ENCODE peak calls at places on chromosome 5, in eight cellular contexts. W, G, Y, T, X, P, V and I are unnamed samples. For H3K9me3, the result is how much of the 10 kb centered on the place peaks cover.

GRCh38 chr5:57650360-57651069 is 167.9 kb upstream of the ACTBL2 start:
- DNase-seq in P (peak), X (peak), V (no peak), W (no peak), Y (no peak), T (no peak), G (no peak), I (peak)

GRCh38 chr5:148403344-148403743 is 19.6 kb downstream of the FBXO38 start:
- DNase-seq in V (no peak), T (no peak), G (no peak), Y (no peak), P (no peak), W (no peak), X (no peak), I (no peak)

GRCh38 chr5:78496373-78496772 is 136.0 kb downstream of the SCAMP1 start:
- DNase-seq in P (no peak), W (no peak), T (no peak), V (no peak), Y (no peak), G (no peak), X (peak), I (no peak)

GRCh38 chr5:116492016-116492623 is 82.5 kb downstream of the SEMA6A start:
- DNase-seq in T (no peak), V (no peak), Y (no peak), P (no peak), X (peak), G (no peak), W (no peak), I (no peak)

GRCh38 chr5:14105717-14106435 is 37.3 kb upstream of the TRIO start:
- DNase-seq in Y (no peak), W (no peak), P (no peak), X (peak), G (no peak), T (no peak), V (no peak), I (no peak)

GRCh38 chr5:57825026-57825683 is 342.5 kb upstream of the ACTBL2 start:
- DNase-seq in Y (no peak), V (no peak), P (no peak), T (no peak), W (no peak), G (no peak), X (peak), I (no peak)

GRCh38 chr5:73222173-73222572 is 49.2 kb downstream of the TMEM174 start:
- DNase-seq in Y (no peak), G (no peak), W (no peak), V (no peak), X (no peak), T (no peak), P (no peak), I (no peak)

GRCh38 chr5:59584858-59585846 is 308.4 kb downstream of the PDE4D start:
- DNase-seq in X (no peak), Y (no peak), T (no peak), V (no peak), W (no peak), P (no peak), G (no peak), I (no peak)

GRCh38 chr5:35319231-35320002 is 89.1 kb upstream of the PRLR start:
- DNase-seq in V (no peak), W (no peak), T (no peak), P (no peak), G (peak), X (peak), Y (no peak), I (no peak)

GRCh38 chr5:101976933-101977332 is 319.2 kb downstream of the SLCO4C1 start:
- DNase-seq in W (no peak), V (no peak), Y (no peak), P (peak), T (no peak), X (no peak), G (no peak), I (no peak)

GRCh38 chr5:82804151-82804690 is 273.0 kb downstream of the TMEM167A start:
- DNase-seq in V (no peak), P (no peak), G (no peak), Y (no peak), X (no peak), T (no peak), W (no peak), I (no peak)

GRCh38 chr5:109155625-109156024 is 254.1 kb downstream of the PJA2 start:
- DNase-seq in G (no peak), X (no peak), T (no peak), P (no peak), V (no peak), W (no peak), Y (no peak), I (no peak)

GRCh38 chr5:174837919-174838902 is 113.8 kb downstream of the MSX2 start:
- DNase-seq in V (no peak), T (no peak), P (no peak), W (no peak), Y (no peak), X (peak), G (no peak), I (no peak)

GRCh38 chr5:117731445-117731844 is 1156.8 kb upstream of the SEMA6A start:
- DNase-seq in G (no peak), W (no peak), V (no peak), T (no peak), X (peak), P (no peak), Y (no peak), I (no peak)

GRCh38 chr5:120240716-120241115 is 223.4 kb upstream of the PRR16 start:
- DNase-seq in G (no peak), W (no peak), Y (no peak), P (no peak), T (no peak), V (no peak), X (peak), I (no peak)

GRCh38 chr5:55533806-55534435 is 843 bp downstream of the PLPP1 start:
- DNase-seq in Y (no peak), W (no peak), X (peak), G (no peak), P (peak), T (no peak), V (no peak), I (no peak)

GRCh38 chr5:158127536-158127935 is 268.6 kb upstream of the CLINT1 start:
- DNase-seq in W (no peak), T (no peak), Y (peak), X (no peak), G (no peak), V (no peak), P (no peak), I (no peak)

GRCh38 chr5:44885903-44886302 is 77.2 kb downstream of the MRPS30 start:
- DNase-seq in P (no peak), W (no peak), Y (no peak), T (no peak), V (no peak), X (no peak), G (no peak), I (no peak)

GRCh38 chr5:142677212-142677611 is 8.7 kb downstream of the FGF1 start:
- DNase-seq in Y (no peak), P (no peak), W (no peak), V (no peak), X (peak), G (no peak), T (no peak), I (no peak)

GRCh38 chr5:54793612-54794436 is 191.6 kb downstream of the ESM1 start:
- DNase-seq in G (no peak), W (no peak), P (no peak), Y (no peak), X (peak), T (no peak), V (no peak), I (no peak)

GRCh38 chr5:169636477-169637084 is 494 bp upstream of the DOCK2 start:
- DNase-seq in G (no peak), X (no peak), Y (no peak), W (no peak), T (no peak), V (no peak), P (no peak), I (no peak)

GRCh38 chr5:173501922-173502321 is 114.5 kb downstream of the BOD1 start:
- DNase-seq in P (no peak), V (no peak), X (no peak), T (no peak), Y (no peak), G (no peak), W (no peak), I (no peak)

GRCh38 chr5:157740211-157740610 is 3.3 kb upstream of the LSM11 start:
- DNase-seq in P (no peak), Y (no peak), V (no peak), W (peak), X (no peak), T (no peak), G (no peak), I (peak)

GRCh38 chr5:169933624-169934023 is 46.7 kb downstream of the INSYN2B start:
- DNase-seq in V (no peak), P (peak), T (no peak), Y (no peak), W (no peak), G (no peak), X (no peak), I (no peak)

GRCh38 chr5:43997647-43998251 is 391.5 kb downstream of the FGF10 start:
- DNase-seq in Y (peak), W (no peak), T (no peak), X (peak), P (no peak), V (no peak), G (no peak), I (no peak)

GRCh38 chr5:55159763-55160492 is at the start of gene GPX8:
- DNase-seq in T (no peak), X (peak), Y (peak), G (peak), P (peak), V (no peak), W (peak), I (peak)

GRCh38 chr5:141298376-141298775 is 5.5 kb downstream of the SLC25A2 start:
- DNase-seq in V (no peak), P (no peak), X (no peak), T (no peak), Y (no peak), G (no peak), W (no peak), I (no peak)
- H3K9me3 ChIP-seq in V (under half), P (under half), X (under half), T (under half), Y (under half), G (under half), W (under half), I (under half)

GRCh38 chr5:180682560-180682959 is 33.2 kb upstream of the FLT4 start:
- DNase-seq in V (no peak), W (no peak), T (no peak), G (no peak), X (no peak), P (no peak), Y (no peak), I (no peak)

GRCh38 chr5:180689071-180689694 is 39.8 kb upstream of the FLT4 start:
- DNase-seq in V (peak), Y (no peak), G (no peak), P (no peak), X (no peak), T (no peak), W (peak), I (no peak)

GRCh38 chr5:180683523-180683922 is 34.1 kb upstream of the FLT4 start:
- DNase-seq in X (no peak), Y (no peak), P (no peak), V (no peak), T (no peak), G (no peak), W (no peak), I (no peak)

GRCh38 chr5:180688326-180689070 is 39.1 kb upstream of the FLT4 start:
- DNase-seq in P (no peak), W (no peak), T (no peak), X (no peak), G (no peak), Y (no peak), V (no peak), I (no peak)

GRCh38 chr5:180684623-180685161 is 35.3 kb upstream of the FLT4 start:
- DNase-seq in P (no peak), Y (no peak), V (no peak), T (no peak), G (no peak), W (no peak), X (no peak), I (no peak)
- H3K4me3 ChIP-seq in P (no peak), Y (no peak), V (no peak), T (no peak), G (no peak), W (no peak), X (no peak), I (no peak)

GRCh38 chr5:176424181-176424580 is 7.8 kb upstream of the CLTB start:
- DNase-seq in P (no peak), Y (no peak), T (no peak), X (no peak), W (no peak), G (no peak), V (no peak), I (no peak)

GRCh38 chr5:176420086-176420485 is 3.7 kb upstream of the CLTB start:
- DNase-seq in V (no peak), T (no peak), P (no peak), W (no peak), Y (no peak), G (no peak), X (no peak), I (no peak)

GRCh38 chr5:176418251-176418650 is 1.9 kb upstream of the CLTB start:
- DNase-seq in V (no peak), P (no peak), W (no peak), G (no peak), Y (no peak), X (no peak), T (no peak), I (peak)

GRCh38 chr5:176425138-176425537 is 8.8 kb upstream of the CLTB start:
- DNase-seq in G (no peak), V (no peak), P (no peak), X (peak), Y (no peak), T (no peak), W (no peak), I (peak)

DNA sequence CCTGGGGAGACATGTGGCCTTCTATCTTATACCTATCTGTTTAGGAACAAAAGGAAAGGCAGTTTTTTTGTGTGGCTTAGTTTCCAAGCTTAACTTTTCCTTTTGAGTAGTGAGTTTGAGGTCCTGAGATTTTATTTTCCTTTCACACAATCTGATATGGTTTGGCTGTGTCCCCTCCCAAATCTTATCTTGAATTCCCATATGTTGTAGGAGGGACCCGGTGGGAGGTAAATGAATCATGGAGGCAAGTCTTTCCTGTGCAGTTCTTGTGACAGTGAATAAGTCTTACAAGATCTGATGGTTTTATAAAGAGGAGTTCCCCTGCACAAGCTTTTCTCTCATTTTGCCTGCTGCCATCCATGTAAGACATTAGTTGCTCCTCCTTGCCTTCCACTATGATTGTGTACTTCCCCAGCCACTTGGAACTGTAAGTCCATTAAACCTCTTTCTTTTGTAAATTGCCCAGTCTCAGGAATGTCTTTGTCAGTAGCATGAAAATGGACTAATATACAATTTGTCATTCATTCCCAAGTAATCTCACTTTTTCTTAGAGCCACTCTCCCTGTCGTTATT is 4.7 kb upstream of the CLTB start:
- DNase-seq in Y (no peak), W (no peak), V (no peak), X (no peak), P (no peak), T (no peak), G (no peak), I (no peak)
- H3K9me3 ChIP-seq in Y (under half), W (under half), V (under half), X (under half), P (under half), T (under half), G (under half), I (under half)

DNA sequence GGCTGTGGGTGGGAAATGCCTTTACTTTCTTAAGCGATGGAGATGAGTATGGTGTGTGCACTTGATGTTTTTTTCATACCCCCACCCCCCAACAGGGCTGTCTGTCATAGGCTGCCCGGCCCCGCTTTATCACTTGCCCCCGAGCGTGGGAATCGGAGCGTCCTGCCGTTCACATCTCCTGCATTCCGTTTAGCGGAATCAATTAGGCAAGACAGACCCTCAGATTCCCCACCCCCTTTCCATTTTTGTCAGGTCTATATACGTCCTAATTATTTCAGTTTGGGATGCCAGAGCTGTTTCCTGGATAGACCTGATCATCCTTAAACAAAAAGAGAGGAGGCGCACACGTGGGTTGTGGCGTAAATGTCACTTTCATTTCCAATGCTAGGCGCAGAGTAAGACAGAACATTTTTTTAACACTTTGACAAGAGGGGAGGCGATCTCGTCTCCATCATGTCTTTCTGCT is 217.2 kb downstream of the MEF2C start:
- DNase-seq in G (no peak), W (no peak), X (no peak), P (no peak), Y (no peak), T (no peak), V (no peak), I (no peak)
- H3K4me3 ChIP-seq in G (no peak), W (no peak), X (peak), P (no peak), Y (no peak), T (no peak), V (no peak), I (no peak)

DNA sequence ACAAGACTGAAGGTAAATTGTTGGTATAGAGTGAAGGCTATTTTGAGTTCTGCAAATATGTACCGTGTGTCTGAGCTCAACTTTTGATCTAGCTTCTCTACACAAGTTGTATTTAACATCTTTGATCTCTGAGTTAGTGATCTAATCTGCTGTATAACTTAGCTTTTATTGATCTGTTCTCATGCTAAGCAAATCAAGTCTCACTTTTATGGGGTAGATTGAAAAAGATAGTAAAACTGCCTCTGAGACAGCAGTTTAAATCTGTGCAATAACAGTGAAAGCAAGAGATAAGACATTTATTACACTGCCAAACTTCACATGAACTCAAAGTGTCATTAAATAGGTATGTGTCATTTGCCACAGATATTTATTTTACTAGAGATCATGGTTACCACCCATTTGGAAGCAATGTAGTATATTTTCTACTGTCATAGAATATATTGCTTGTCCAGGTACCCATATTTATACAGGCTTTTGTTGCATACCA is 477.3 kb downstream of the ISL1 start:
- DNase-seq in G (no peak), T (no peak), W (no peak), P (no peak), V (no peak), Y (no peak), X (no peak), I (no peak)
- H3K9me3 ChIP-seq in G (under half), T (under half), W (under half), P (under half), V (under half), Y (under half), X (under half), I (under half)

GRCh38 chr5:61412344-61412743 is 80.3 kb downstream of the ZSWIM6 start:
- DNase-seq in P (no peak), W (no peak), Y (no peak), X (no peak), V (no peak), T (no peak), G (no peak), I (no peak)

GRCh38 chr5:61407706-61408105 is 75.6 kb downstream of the ZSWIM6 start:
- DNase-seq in P (no peak), X (no peak), Y (no peak), V (no peak), W (no peak), G (no peak), T (no peak), I (no peak)

GRCh38 chr5:61409568-61409967 is 77.5 kb downstream of the ZSWIM6 start:
- DNase-seq in W (no peak), V (no peak), Y (no peak), G (no peak), X (peak), P (no peak), T (no peak), I (peak)

GRCh38 chr5:61402970-61403369 is 70.9 kb downstream of the ZSWIM6 start:
- DNase-seq in G (no peak), P (no peak), W (no peak), V (no peak), X (no peak), T (no peak), Y (no peak), I (no peak)

DNA sequence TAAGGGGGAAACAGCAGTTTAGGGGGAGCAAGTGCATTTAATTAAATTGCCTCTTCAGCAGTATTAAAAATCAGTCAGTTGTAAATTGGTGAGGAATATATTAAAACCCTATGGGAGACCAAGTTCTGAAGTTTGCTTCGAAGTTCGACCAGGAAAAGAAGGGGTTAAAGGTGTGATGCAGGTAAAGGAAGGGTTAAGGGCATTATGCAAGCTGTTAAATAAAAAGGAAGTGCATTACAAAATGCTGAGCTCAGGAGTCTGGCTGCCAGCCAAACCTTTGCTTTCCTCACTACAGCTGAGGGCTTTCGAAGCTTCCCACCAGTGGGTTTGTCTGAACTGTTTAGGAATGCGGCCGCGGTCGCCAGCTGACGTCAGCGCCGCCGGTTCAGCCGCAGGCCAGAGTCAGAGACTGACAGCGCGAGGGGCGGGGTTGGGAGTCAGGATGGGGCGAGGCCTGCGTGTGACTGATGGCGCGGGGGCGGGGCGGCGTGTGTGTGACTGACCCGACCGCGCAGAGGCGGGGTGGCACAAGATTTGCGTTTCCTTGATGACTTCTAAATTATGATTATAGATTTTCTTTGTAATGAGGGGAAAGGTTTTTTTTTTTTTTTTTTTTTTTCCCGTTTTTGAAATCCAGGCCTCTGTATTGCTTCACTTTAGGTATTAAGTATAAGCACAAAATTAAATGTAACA is 76.6 kb downstream of the ZSWIM6 start:
- DNase-seq in P (peak), V (peak), Y (peak), T (peak), G (peak), W (peak), X (peak), I (peak)
- H3K4me3 ChIP-seq in P (peak), V (peak), Y (peak), T (no peak), G (peak), W (no peak), X (no peak), I (peak)

DNA sequence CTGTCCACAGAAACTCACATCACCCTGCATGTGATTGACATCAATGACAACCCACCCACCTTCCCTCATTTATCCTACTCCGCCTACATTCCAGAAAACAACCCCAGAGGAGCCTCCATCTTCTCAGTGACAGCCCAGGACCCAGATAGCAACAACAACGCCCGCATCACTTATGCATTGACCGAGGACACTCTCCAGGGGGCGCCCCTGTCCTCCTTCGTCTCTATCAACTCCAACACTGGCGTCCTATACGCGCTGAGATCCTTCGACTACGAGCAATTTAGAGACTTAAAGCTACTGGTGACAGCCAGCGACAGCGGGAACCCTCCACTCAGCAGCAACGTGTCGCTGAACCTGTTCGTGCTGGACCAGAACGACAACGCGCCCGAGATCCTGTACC is 1.7 kb downstream of the PCDHGA3 start:
- DNase-seq in P (no peak), T (no peak), G (no peak), X (no peak), Y (no peak), V (no peak), W (no peak), I (no peak)
- H3K9me3 ChIP-seq in P (under half), T (under half), G (under half), X (under half), Y (under half), V (under half), W (under half), I (under half)